ENCODE peak calls at places on chromosome 2, in seven cellular contexts. F is cardiac muscle cell, E is type B pancreatic cell, Y is B cell, R is mesothelial cell of epicardium, W is RWPE1, C is AG10803. Q is an unnamed sample.

GRCh38 chr2:240437861-240438809 is 2.7 kb downstream of the GPC1 start:
- DNase-seq in F (peak; percentile 80), R (no peak), Y (peak; percentile 92), E (no peak), C (peak; percentile 55), W (peak; percentile 63), Q (no peak)

GRCh38 chr2:201257941-201258665 is 2.2 kb upstream of the CASP8 start:
- DNase-seq in C (peak; percentile 76), R (no peak), Y (peak; percentile 68), W (peak; percentile 87), E (no peak), F (peak; percentile 9), Q (no peak)

GRCh38 chr2:116141891-116142474 is 1672.5 kb upstream of the DDX18 start:
- DNase-seq in W (no peak), F (no peak), R (no peak), Y (no peak), C (no peak), E (no peak), Q (no peak)

GRCh38 chr2:74003494-74004211 is 18.9 kb downstream of the TET3 start:
- DNase-seq in R (no peak), Y (no peak), E (no peak), W (peak; percentile 59), F (no peak), C (peak; percentile 84), Q (no peak)

GRCh38 chr2:3958969-3959368 is 255.6 kb downstream of the DCDC2C start:
- DNase-seq in W (no peak), R (no peak), Y (no peak), C (no peak), F (no peak), E (no peak), Q (no peak)

GRCh38 chr2:128590309-128591021 is 271.8 kb upstream of the HS6ST1 start:
- DNase-seq in F (no peak), W (no peak), Y (no peak), R (no peak), E (no peak), C (no peak), Q (peak; percentile 63)

GRCh38 chr2:197760293-197760657 is 24.8 kb downstream of the BOLL start:
- DNase-seq in E (no peak), W (no peak), Y (no peak), F (no peak), R (no peak), C (no peak), Q (no peak)

GRCh38 chr2:6181525-6182270 is 489.5 kb downstream of the SOX11 start:
- DNase-seq in R (no peak), C (peak; percentile 59), W (peak; percentile 2), Y (no peak), F (no peak), E (no peak), Q (no peak)

GRCh38 chr2:20050104-20050711 is 1.2 kb downstream of the LAPTM4A start:
- DNase-seq in W (peak; percentile 67), E (no peak), R (no peak), C (peak; percentile 65), F (no peak), Y (peak; percentile 62), Q (no peak)

GRCh38 chr2:224585205-224586088 is at the start of gene CUL3:
- DNase-seq in Y (peak; percentile 95), F (peak; percentile 99), E (peak; percentile 100), W (peak; percentile 99), R (peak; percentile 100), C (peak; percentile 97), Q (peak; percentile 100)

GRCh38 chr2:135916232-135916631 is 40.0 kb upstream of the MCM6 start:
- DNase-seq in R (no peak), C (peak; percentile 35), F (peak; percentile 27), W (peak; percentile 26), Y (no peak), E (no peak), Q (no peak)

GRCh38 chr2:69173706-69174105 is 160.7 kb downstream of the ANTXR1 start:
- DNase-seq in R (no peak), F (no peak), W (no peak), E (no peak), Y (no peak), C (no peak), Q (no peak)

GRCh38 chr2:55115795-55116597 is 65.7 kb upstream of the RTN4 start:
- DNase-seq in C (peak; percentile 53), Y (no peak), E (no peak), R (no peak), W (no peak), F (no peak), Q (no peak)

GRCh38 chr2:131039908-131040660 is 53.2 kb downstream of the FAM168B start:
- DNase-seq in R (no peak), E (no peak), W (no peak), Y (peak; percentile 57), C (peak; percentile 20), F (no peak), Q (no peak)

GRCh38 chr2:174603280-174603679 is 5.7 kb upstream of the WIPF1 start:
- DNase-seq in Y (no peak), F (peak; percentile 70), R (no peak), E (no peak), W (no peak), C (peak; percentile 81), Q (no peak)

GRCh38 chr2:11270891-11271290 is 73.5 kb downstream of the ROCK2 start:
- DNase-seq in Y (no peak), R (no peak), C (peak; percentile 53), F (no peak), W (no peak), E (no peak), Q (no peak)

GRCh38 chr2:84283496-84283895 is 175.6 kb downstream of the SUCLG1 start:
- DNase-seq in E (no peak), C (no peak), W (no peak), R (no peak), Y (no peak), F (no peak), Q (no peak)

DNA sequence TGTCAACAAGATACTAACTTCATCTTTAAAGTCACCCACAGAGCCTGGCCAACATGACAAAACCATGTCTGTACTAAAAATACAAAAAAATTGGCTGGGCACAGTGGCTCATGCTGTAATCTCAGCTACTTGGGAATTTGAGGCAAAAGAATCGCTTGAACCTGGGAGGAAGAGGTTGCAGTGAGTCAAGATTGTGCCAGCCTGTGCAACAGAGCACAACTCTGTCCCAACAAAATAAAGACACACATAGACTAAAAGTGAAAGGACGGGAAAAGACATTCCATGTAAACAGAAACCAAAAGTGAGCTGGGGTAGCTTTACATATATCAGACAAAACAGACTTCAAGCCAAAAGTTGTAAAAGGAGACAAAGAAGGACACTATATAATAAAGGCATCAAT is 34.8 kb downstream of the USP34 start:
- DNase-seq in F (no peak), R (no peak), Y (no peak), W (no peak), C (no peak), E (no peak), Q (no peak)
- TF ChIP-seq CTCF in F (no peak), R (no peak), Y (no peak), W (no peak), C (no peak), E (no peak), Q (no peak)

GRCh38 chr2:71609958-71610357 is 156.6 kb downstream of the DYSF start:
- DNase-seq in W (peak; percentile 49), Y (peak; percentile 7), C (peak; percentile 55), R (no peak), F (no peak), E (no peak), Q (no peak)
- TF ChIP-seq CTCF in W (peak; percentile 32), Y (no peak), C (peak; percentile 57), R (peak; percentile 22), F (peak; percentile 37), E (peak; percentile 47), Q (peak; percentile 59)

GRCh38 chr2:167842047-167842446 is 405.3 kb downstream of the STK39 start:
- DNase-seq in E (no peak), Y (no peak), C (no peak), R (no peak), W (no peak), F (no peak), Q (no peak)

GRCh38 chr2:167843657-167844056 is 403.7 kb downstream of the STK39 start:
- DNase-seq in Y (no peak), W (no peak), C (no peak), F (no peak), E (no peak), R (no peak), Q (no peak)

GRCh38 chr2:167843203-167843602 is 404.2 kb downstream of the STK39 start:
- DNase-seq in C (no peak), E (no peak), R (no peak), F (no peak), Y (no peak), W (no peak), Q (no peak)

DNA sequence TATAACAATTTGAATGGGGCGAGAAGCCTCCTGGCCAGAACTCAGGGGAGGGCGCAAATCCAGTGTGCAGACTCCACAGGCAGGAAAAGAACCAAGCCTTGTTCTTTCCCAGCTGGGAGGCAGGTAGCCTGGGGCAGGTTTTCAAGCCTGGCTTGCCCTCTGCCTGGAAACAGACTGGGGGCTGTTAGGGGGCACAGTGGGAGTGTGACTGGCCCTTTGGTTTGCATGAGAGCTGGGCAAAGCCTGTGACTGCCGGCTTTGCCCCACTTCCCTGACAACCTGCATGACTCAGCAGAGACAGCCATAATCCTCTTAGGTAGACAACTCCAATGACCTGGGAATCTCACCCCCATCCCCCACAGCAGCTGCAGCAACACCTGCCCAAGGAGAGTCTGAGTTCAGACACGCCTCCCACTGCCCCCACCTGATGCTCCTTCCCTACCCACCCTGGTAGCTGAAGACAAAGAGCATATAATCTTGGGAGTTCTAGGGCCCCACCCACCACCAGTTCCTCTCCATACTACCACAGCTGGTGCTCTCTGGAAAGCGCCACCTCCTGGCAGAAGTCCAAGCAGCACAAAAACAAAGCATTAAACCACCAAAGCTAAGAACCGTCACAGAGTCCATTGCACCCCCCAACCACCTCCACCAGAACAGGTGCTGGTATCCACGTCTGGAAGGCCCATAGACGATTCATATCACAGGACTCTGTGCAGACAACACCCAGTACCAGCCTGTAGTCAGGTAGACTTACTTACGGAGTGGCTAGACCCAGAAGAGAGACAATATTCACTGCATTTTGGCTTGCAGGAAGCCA is 402.5 kb downstream of the STK39 start:
- DNase-seq in W (no peak), Y (no peak), C (no peak), F (no peak), E (no peak), R (no peak), Q (no peak)
- TF ChIP-seq CTCF in W (no peak), Y (no peak), C (no peak), F (no peak), E (peak; percentile 46), R (no peak), Q (no peak)

DNA sequence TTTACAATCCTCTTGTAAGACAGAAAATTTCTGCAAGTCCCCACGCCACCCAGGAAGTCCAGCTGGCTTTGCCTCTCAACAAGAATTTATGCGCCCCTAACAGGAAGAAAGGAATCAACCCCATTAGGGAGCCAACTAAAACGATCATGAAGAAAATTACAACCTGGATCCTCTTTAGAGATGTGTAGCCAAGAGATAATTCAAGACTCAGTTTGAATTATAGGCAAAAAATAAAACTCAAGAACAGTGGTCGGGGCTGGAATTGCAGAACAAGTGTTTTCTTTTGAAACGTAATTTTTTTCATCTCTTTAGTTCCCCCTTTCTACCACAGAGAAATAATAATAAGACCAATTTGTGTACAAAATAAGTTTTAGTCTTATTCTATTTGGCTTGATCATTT is 22.4 kb downstream of the PDCD1 start:
- DNase-seq in Y (no peak), R (no peak), E (no peak), F (no peak), C (no peak), W (no peak), Q (no peak)
- TF ChIP-seq CTCF in Y (no peak), R (no peak), E (peak; percentile 51), F (no peak), C (no peak), W (no peak), Q (no peak)